ENCODE peak calls at places on chromosome 9, in six cellular contexts. U is BE2C, B is AG09309, T is adrenal gland, X is DND-41, Y is IMR-90. P is an unnamed sample.

GRCh38 chr9:124506931-124507879 is at the start of gene NR5A1:
- DNase-seq in U (no peak), B (no peak), T (peak), X (no peak), Y (no peak), P (no peak)

GRCh38 chr9:127869310-127870152 is 7.9 kb downstream of the AK1 start:
- DNase-seq in U (peak), B (no peak), T (peak), X (peak), Y (peak), P (no peak)

GRCh38 chr9:130680836-130681768 is 12.5 kb upstream of the EXOSC2 start:
- DNase-seq in U (peak), B (peak), T (peak), X (peak), Y (peak), P (peak)

GRCh38 chr9:93413530-93413929 is 38.0 kb upstream of the FAM120A start:
- DNase-seq in U (no peak), B (no peak), T (no peak), X (no peak), Y (no peak), P (no peak)

GRCh38 chr9:121322737-121323448 is 47.2 kb downstream of the STOM start:
- DNase-seq in U (no peak), B (no peak), T (no peak), X (no peak), Y (no peak), P (no peak)

GRCh38 chr9:90830977-90831376 is 29.4 kb downstream of the SYK start:
- DNase-seq in U (no peak), B (no peak), T (no peak), X (no peak), Y (no peak), P (no peak)

GRCh38 chr9:34343090-34343489 is 13.7 kb downstream of the NUDT2 start:
- DNase-seq in U (no peak), B (no peak), T (peak), X (no peak), Y (no peak), P (no peak)

GRCh38 chr9:111975709-111976108 is 79.1 kb downstream of the UGCG start:
- DNase-seq in U (no peak), B (no peak), T (peak), X (peak), Y (no peak), P (no peak)

GRCh38 chr9:20352531-20352930 is 269.8 kb downstream of the MLLT3 start:
- DNase-seq in U (no peak), B (no peak), T (no peak), X (no peak), Y (no peak), P (no peak)

GRCh38 chr9:10260501-10260900 is 352.3 kb downstream of the PTPRD start:
- DNase-seq in U (no peak), B (no peak), T (no peak), X (no peak), Y (no peak), P (no peak)

GRCh38 chr9:4558599-4558998 is 68.3 kb downstream of the SLC1A1 start:
- DNase-seq in U (no peak), B (no peak), T (no peak), X (no peak), Y (no peak), P (no peak)

GRCh38 chr9:99948896-99949295 is 42.4 kb downstream of the STX17 start:
- DNase-seq in U (no peak), B (no peak), T (no peak), X (no peak), Y (no peak), P (no peak)

GRCh38 chr9:129995409-129996160 is 47.4 kb downstream of the FNBP1 start:
- DNase-seq in U (no peak), B (no peak), T (peak), X (no peak), Y (peak), P (no peak)

GRCh38 chr9:124256517-124257069 is 1.2 kb upstream of the NEK6 start:
- DNase-seq in U (no peak), B (peak), T (no peak), X (no peak), Y (peak), P (peak)

GRCh38 chr9:31608413-31608812 is 776.0 kb upstream of the ACO1 start:
- DNase-seq in U (no peak), B (no peak), T (no peak), X (no peak), Y (no peak), P (peak)

GRCh38 chr9:5292141-5292540 is 12.4 kb downstream of the RLN2 start:
- DNase-seq in U (no peak), B (no peak), T (no peak), X (no peak), Y (no peak), P (peak)

GRCh38 chr9:36855443-36856315 is 178.4 kb downstream of the PAX5 start:
- DNase-seq in U (peak), B (no peak), T (no peak), X (peak), Y (no peak), P (no peak)

GRCh38 chr9:114364123-114364522 is 23.7 kb downstream of the AKNA start:
- DNase-seq in U (no peak), B (peak), T (no peak), X (no peak), Y (peak), P (peak)

GRCh38 chr9:125405938-125406811 is 144.5 kb downstream of the GAPVD1 start:
- DNase-seq in U (no peak), B (no peak), T (no peak), X (no peak), Y (peak), P (no peak)

GRCh38 chr9:78519786-78520185 is 222.9 kb downstream of the PSAT1 start:
- DNase-seq in U (no peak), B (no peak), T (no peak), X (no peak), Y (no peak), P (no peak)

GRCh38 chr9:8156336-8156735 is 356.8 kb upstream of the DMAC1 start:
- DNase-seq in U (no peak), B (no peak), T (no peak), X (no peak), Y (no peak), P (no peak)

GRCh38 chr9:99678550-99678949 is 143.1 kb upstream of the NR4A3 start:
- DNase-seq in U (no peak), B (no peak), T (no peak), X (no peak), Y (no peak), P (no peak)

GRCh38 chr9:79664375-79664825 is 92.6 kb downstream of the TLE4 start:
- DNase-seq in U (peak), B (no peak), T (no peak), X (no peak), Y (peak), P (no peak)

GRCh38 chr9:130117816-130118632 is 54.2 kb upstream of the NCS1 start:
- DNase-seq in U (no peak), B (no peak), T (peak), X (no peak), Y (peak), P (peak)

GRCh38 chr9:969693-970309 is 6.7 kb upstream of the DMRT3 start:
- DNase-seq in U (no peak), B (no peak), T (no peak), X (no peak), Y (no peak), P (no peak)

GRCh38 chr9:36970007-36970888 is 63.8 kb downstream of the PAX5 start:
- DNase-seq in U (no peak), B (no peak), T (no peak), X (no peak), Y (no peak), P (no peak)

GRCh38 chr9:95778957-95779356 is 96.5 kb upstream of the ERCC6L2 start:
- DNase-seq in U (no peak), B (no peak), T (peak), X (no peak), Y (peak), P (peak)

GRCh38 chr9:80085668-80086067 is 513.9 kb downstream of the TLE4 start:
- DNase-seq in U (no peak), B (no peak), T (no peak), X (no peak), Y (peak), P (no peak)

DNA sequence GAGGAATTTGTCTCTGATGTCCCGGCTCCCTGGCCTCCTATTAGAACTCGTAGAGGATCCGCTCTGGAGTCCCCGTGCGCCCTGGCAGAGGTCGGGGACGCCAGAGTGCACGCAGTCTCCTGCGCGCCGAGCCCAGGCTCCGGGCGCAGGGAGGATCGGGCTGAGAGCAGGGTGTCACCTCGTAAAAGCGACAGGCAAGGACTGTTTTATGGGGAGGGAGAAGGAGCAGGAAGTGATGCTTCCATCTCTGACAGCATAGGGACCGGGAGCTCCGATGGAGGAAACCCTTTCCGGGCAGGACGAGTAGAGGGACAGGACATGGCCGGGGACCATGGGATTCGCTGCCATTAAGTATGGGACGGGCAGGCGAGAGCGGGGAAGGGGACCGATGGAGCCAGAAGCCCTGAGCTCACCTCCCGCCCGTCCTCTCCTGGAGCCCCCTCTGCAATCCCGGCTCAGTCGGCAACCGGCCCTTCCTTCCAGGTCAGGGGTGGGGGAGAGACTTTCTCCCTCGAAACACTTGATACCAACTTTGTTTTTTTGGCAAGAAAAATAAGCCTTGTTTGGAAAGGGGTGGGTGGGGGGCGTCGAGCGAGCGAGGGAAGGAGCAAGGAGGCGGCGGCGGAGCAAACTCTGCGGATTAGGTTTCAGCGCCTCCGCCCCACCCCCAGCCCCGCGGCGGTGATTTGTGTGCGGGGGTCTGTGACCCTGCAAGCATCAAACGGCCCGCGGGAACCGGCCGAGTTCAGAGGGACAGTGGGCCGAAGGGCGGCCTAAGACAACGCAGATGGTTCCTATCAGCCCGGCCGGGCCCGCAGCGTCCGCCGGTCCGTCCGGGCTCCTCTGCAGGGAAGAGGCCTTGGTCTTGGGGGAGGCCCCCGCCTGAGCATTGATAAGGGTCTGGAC is 12.6 kb downstream of the LMX1B start:
- DNase-seq in U (no peak), B (no peak), T (no peak), X (no peak), Y (no peak), P (no peak)
- H3K4me3 ChIP-seq in U (no peak), B (no peak), T (no peak), X (no peak), Y (no peak), P (no peak)

DNA sequence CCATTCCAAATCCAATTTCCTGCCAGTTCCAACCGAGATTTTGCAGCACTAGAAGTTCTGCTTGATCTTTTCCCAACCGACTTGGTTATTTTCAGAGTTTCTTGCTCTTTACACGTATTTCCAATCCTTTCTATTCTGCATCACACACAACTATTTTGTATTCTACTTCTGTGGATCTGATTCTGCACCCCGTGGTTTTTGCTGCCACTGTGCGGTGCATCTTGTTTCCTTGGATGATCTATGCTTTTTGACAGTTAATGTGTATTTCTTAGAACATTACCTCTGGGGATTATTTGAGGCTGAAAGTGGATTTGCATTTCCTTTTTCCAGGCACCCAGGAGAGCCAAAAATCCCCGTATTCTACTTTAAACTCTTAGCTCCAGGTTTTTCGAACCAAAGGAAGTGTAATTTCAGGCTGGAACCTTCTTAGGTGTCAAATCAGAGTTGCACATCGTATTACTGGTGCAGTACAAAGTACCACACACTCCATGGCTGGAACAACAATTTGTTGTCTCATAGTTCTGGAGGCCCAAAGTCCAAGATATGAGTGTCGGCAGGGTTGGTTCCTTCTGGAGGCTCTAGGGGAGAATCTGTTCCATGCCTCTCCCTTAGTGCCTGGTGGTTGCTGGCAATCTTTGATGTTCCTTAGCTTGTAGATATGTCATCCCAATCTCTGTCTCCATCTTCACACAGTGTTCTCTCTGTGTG is 14.7 kb upstream of the SARDH start:
- DNase-seq in U (no peak), B (no peak), T (peak), X (no peak), Y (no peak), P (no peak)
- H3K4me3 ChIP-seq in U (no peak), B (no peak), T (no peak), X (no peak), Y (no peak), P (no peak)

DNA sequence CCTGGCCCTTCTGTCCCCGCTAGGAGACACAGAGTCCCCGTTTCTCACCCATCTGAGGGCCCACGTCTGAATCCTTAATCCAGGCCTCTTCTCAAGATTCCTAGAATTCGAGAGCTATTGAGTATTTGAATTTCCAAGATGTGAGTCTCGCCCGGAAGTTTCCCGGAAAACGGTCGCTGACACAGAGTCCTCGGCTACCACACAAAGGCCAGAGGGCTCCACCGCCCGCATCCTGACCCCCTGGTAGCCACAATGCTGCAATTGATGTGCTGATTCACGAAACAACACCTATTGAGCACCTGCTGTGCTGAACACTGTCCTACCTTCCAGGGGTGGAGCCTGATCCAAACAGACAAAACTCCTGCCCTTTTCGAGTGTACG is 668 bp upstream of the FBP1 start:
- DNase-seq in U (no peak), B (no peak), T (no peak), X (no peak), Y (no peak), P (no peak)
- H3K4me3 ChIP-seq in U (no peak), B (no peak), T (no peak), X (no peak), Y (no peak), P (no peak)

DNA sequence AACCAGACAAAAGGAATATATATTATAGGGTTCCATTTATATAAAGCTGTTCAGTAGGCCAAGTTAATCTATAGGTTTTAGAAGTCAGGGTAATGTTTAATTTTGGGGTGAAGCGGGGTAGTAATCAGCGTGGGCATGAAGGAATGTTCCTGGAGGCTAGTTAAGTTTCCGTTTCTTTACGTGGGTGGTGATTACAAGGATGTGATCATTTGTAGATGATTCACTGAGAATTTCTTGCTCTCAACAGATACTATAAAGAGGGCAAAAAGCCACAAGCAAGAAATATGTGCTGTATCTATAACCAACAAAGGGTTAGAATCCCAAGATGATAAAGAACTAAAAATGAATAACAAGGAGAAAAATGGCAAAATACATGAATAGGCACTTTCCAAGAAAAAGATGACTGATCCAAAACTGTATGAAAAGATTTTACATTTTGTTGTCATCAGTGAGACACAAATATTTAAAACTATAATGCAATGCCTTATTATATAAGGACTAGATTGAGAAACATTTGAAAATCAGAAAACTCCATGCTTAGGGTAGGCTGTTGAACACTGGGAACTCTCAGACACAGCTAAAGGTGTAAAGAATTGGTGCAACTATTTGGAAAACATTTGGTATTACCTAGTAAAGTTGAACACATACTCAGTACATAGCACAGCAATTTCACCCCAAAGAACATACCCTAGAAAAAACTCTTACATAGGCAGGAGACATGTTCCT is 224.3 kb upstream of the S1PR3 start:
- DNase-seq in U (no peak), B (no peak), T (no peak), X (no peak), Y (peak), P (peak)
- H3K4me3 ChIP-seq in U (no peak), B (no peak), T (no peak), X (no peak), Y (no peak), P (no peak)

P was measured in skeletal muscle cell.